ENCODE peak calls at places on chromosomes 13 and 19, in nine cellular contexts. V, T, C, F, L, E, R, H and S are unnamed samples.

GRCh38 chr19:8654591-8655339 is 24.3 kb downstream of the NFILZ start:
- DNase-seq in V (no peak), C (peak; percentile 90), L (no peak), R (peak; percentile 51), H (peak; percentile 58), E (peak; percentile 48), F (no peak), T (peak; percentile 12), S (peak; percentile 64)

GRCh38 chr13:45511310-45512147 is 46.8 kb downstream of the COG3 start:
- DNase-seq in T (no peak), H (no peak), V (peak; percentile 33), C (no peak), L (peak; percentile 69), E (peak; percentile 43), R (peak; percentile 20), F (peak; percentile 72), S (peak; percentile 6)

GRCh38 chr19:5953034-5953589 is 24.8 kb downstream of the RANBP3 start:
- DNase-seq in H (no peak), T (no peak), F (no peak), C (no peak), V (no peak), R (no peak), E (no peak), L (no peak), S (no peak)

GRCh38 chr13:98834254-98834960 is 81.9 kb upstream of the SLC15A1 start:
- DNase-seq in L (no peak), T (no peak), E (no peak), H (no peak), F (no peak), V (peak; percentile 23), R (no peak), C (no peak), S (no peak)

GRCh38 chr13:113064534-113065405 is 40.8 kb upstream of the F7 start:
- DNase-seq in V (no peak), L (no peak), C (peak; percentile 6), H (no peak), E (peak; percentile 56), R (no peak), F (no peak), T (no peak), S (no peak)

GRCh38 chr19:41299755-41300089 is 10.2 kb upstream of the CCDC97 start:
- DNase-seq in V (no peak), L (peak; percentile 51), R (peak; percentile 48), E (no peak), H (peak; percentile 45), F (no peak), C (no peak), T (no peak), S (no peak)

GRCh38 chr19:47100290-47100689 is 13.3 kb downstream of the ZC3H4 start:
- DNase-seq in E (no peak), R (no peak), V (no peak), L (no peak), F (no peak), T (no peak), C (peak; percentile 4), H (no peak), S (no peak)

GRCh38 chr13:106533101-106533939 is 2.1 kb downstream of the EFNB2 start:
- DNase-seq in E (no peak), V (no peak), T (peak; percentile 71), F (peak; percentile 21), R (peak; percentile 90), C (peak; percentile 87), L (peak; percentile 67), H (no peak), S (no peak)

GRCh38 chr19:11234486-11235075 is 4.8 kb upstream of the ANGPTL8 start:
- DNase-seq in C (no peak), E (no peak), H (no peak), L (no peak), T (peak; percentile 27), V (no peak), R (peak; percentile 44), F (peak; percentile 75), S (no peak)

GRCh38 chr13:111873676-111874178 is 193.2 kb upstream of the SOX1 start:
- DNase-seq in R (no peak), C (no peak), F (no peak), H (no peak), E (no peak), T (no peak), V (no peak), L (no peak), S (no peak)

GRCh38 chr19:42309686-42310085 is 3.4 kb upstream of the TMEM145 start:
- DNase-seq in F (no peak), C (no peak), H (no peak), R (no peak), T (no peak), E (no peak), V (no peak), L (no peak), S (no peak)

GRCh38 chr13:24270639-24271131 is 38.7 kb upstream of the C1QTNF9 start:
- DNase-seq in T (peak; percentile 47), L (peak; percentile 49), V (no peak), C (peak; percentile 93), H (peak; percentile 49), R (peak; percentile 73), E (no peak), F (peak; percentile 47), S (peak; percentile 48)

DNA sequence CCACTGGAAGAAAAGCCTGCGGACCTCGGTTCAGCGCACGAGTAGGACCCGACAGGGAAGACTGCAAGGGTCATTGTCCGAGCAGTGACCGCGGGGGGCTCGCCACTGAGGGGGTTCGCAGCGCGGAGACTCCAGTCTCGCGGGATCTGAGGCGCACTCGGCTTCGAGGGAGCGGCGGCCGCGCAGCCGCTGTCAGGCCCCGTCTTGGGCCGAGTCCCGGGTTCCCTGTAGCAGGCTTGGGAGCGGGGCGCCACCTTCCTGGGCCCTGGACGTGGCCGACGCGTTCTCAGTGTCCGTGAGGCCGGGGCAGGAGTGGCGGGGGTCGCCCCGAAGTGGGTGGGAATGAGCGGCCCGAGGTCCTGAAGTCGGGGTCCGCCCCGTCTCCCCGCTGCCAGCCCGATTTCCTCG is 474 bp upstream of the FAM174C start:
- DNase-seq in C (no peak), H (no peak), F (no peak), E (no peak), V (no peak), T (no peak), R (no peak), L (no peak), S (peak; percentile 43)
- H3K4me1 ChIP-seq in C (peaks cover 78% of the 10 kb centered on the region), H (peaks cover 66% of the 10 kb centered on the region), F (peaks cover 64% of the 10 kb centered on the region), E (peaks cover 57% of the 10 kb centered on the region), V (peaks cover 46% of the 10 kb centered on the region), T (peaks cover 39% of the 10 kb centered on the region), R (peaks cover 66% of the 10 kb centered on the region), L (peaks cover 55% of the 10 kb centered on the region), S (peaks cover 69% of the 10 kb centered on the region)

GRCh38 chr13:97268772-97269171 is 46.6 kb downstream of the MBNL2 start:
- DNase-seq in L (no peak), C (no peak), H (no peak), F (no peak), R (no peak), E (no peak), T (no peak), V (no peak), S (no peak)
- H3K4me1 ChIP-seq in L (peaks cover 65% of the 10 kb centered on the region), C (peaks cover 51% of the 10 kb centered on the region), H (no peaks in the 10 kb centered on the region), F (peaks cover 76% of the 10 kb centered on the region), R (peaks cover 59% of the 10 kb centered on the region), E (peaks cover 87% of the 10 kb centered on the region), T (peaks cover 11% of the 10 kb centered on the region), V (peaks cover 37% of the 10 kb centered on the region), S (peaks cover 3% of the 10 kb centered on the region)

DNA sequence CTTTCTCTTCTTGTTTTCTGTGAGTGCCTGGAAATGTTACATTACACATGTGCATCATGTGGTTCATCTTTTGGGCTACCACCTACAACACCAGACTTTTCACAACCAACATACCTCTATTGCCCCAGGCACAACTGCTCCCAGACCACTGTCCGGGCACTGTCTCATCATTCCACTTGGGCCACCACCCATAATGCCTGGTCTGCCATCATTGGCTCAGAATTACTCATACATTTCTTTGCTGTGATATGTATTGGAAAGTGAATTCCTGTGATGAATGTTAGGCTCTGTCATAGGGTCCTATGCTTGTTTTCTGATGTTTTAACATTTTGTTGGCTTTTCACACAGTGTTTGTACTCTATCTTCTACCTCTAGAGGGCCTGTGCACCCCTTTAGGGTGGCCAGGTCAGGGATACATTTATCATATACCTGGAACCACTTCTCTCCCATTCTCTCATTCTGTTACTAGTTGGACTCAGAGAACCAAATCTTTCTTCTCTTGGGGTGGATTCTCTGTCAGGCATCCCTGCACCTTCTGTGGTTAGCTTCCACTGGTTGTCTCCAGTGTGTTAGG is 172.8 kb downstream of the NHLRC3 start:
- DNase-seq in V (peak; percentile 26), R (no peak), H (no peak), E (no peak), T (no peak), F (no peak), C (no peak), L (no peak), S (no peak)
- H3K4me1 ChIP-seq in V (peaks cover 11% of the 10 kb centered on the region), R (no peaks in the 10 kb centered on the region), H (no peaks in the 10 kb centered on the region), E (no peaks in the 10 kb centered on the region), T (no peaks in the 10 kb centered on the region), F (peaks cover 11% of the 10 kb centered on the region), C (no peaks in the 10 kb centered on the region), L (peaks cover 5% of the 10 kb centered on the region), S (no peaks in the 10 kb centered on the region)

GRCh38 chr19:48627211-48627864 is 8.0 kb downstream of the SPHK2 start:
- DNase-seq in T (no peak), V (no peak), E (no peak), H (no peak), R (no peak), L (no peak), F (peak; percentile 73), C (peak; percentile 79), S (no peak)

GRCh38 chr19:48625891-48626327 is 6.6 kb downstream of the SPHK2 start:
- DNase-seq in L (no peak), E (no peak), R (no peak), F (no peak), H (no peak), C (peak; percentile 86), T (peak; percentile 13), V (no peak), S (no peak)

GRCh38 chr19:48623556-48624066 is 4.3 kb downstream of the SPHK2 start:
- DNase-seq in R (no peak), F (no peak), V (no peak), E (no peak), H (no peak), T (no peak), L (no peak), C (no peak), S (no peak)

GRCh38 chr19:48624067-48624594 is 4.8 kb downstream of the SPHK2 start:
- DNase-seq in V (no peak), F (peak; percentile 82), T (peak; percentile 98), R (peak; percentile 99), H (peak; percentile 92), C (peak; percentile 100), E (peak; percentile 91), L (peak; percentile 92), S (peak; percentile 88)

DNA sequence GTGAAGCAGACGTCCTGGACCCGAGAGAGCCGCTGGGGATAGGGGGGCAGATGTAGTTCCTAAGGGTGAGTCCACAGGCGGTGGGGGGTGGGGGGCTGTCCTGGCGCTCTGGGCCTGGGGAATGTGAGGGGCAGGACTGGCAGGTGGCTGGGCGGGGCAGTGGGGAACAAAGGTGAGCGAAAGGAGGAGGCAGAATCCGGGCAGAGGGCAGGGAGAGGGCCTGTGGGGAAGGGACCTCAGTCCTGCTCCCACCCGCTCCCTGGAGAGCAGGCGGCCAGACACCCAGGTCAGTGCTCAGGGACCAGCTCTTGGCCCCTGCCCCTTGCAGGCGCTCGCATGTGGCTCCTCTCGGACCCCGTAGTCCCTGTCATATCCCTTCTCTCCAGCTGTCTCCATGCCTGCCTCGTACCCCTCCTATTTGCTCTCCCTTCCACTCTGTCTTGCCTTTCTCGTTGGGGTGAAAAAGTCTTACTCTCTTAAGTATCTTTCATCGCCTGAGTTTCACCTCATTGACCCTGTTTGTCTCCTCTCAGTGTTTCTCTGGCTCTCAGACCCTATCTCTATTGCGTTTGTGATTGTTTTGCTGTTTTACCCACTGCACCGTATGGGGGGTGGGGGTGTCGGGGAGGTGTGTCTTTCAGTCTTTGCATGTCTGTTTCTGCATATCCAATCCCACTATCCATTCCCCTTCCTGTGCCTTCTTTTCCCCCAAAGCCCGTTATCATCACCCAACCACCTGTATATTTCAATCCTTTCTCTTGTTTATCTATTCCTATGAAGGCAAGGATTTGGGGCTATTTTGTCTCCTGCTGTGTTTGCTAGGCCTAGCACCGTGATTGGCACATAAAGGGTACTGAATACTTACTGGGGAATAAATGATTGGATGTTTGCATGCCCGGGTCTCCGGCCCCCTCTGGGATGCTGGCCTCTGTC is 5.8 kb downstream of the SPHK2 start:
- DNase-seq in V (no peak), L (no peak), T (no peak), E (no peak), R (no peak), F (no peak), C (peak; percentile 84), H (no peak), S (no peak)
- H3K4me1 ChIP-seq in V (peaks cover 18% of the 10 kb centered on the region), L (peaks cover 17% of the 10 kb centered on the region), T (no peaks in the 10 kb centered on the region), E (peaks cover 41% of the 10 kb centered on the region), R (peaks cover 23% of the 10 kb centered on the region), F (peaks cover 44% of the 10 kb centered on the region), C (peaks cover 55% of the 10 kb centered on the region), H (peaks cover 13% of the 10 kb centered on the region), S (peaks cover 14% of the 10 kb centered on the region)